ENCODE peak calls at places on chromosomes 4 and X, in eight cellular contexts. One of them, this sample, is unnamed.

GRCh38 chrX:41238543-41238942 is 95.4 kb upstream of the DDX3X start:
- DNase-seq in stomach: no peak
- DNase-seq in bronchial epithelial cell: peak
- DNase-seq in type B pancreatic cell: no peak
- DNase-seq in H9: no peak
- DNase-seq in astrocyte of the spinal cord: peak
- DNase-seq in PC-3: peak
- DNase-seq in HFF-Myc: peak
- DNase-seq in this sample: no peak

GRCh38 chrX:43000121-43000520 is 222.2 kb upstream of the PPP1R2C start:
- DNase-seq in astrocyte of the spinal cord: no peak
- DNase-seq in type B pancreatic cell: no peak
- DNase-seq in bronchial epithelial cell: no peak
- DNase-seq in PC-3: no peak
- DNase-seq in stomach: no peak
- DNase-seq in H9: no peak
- DNase-seq in HFF-Myc: no peak
- DNase-seq in this sample: no peak

GRCh38 chr4:61527886-61528285 is 327.8 kb downstream of the ADGRL3 start:
- DNase-seq in type B pancreatic cell: no peak
- DNase-seq in bronchial epithelial cell: no peak
- DNase-seq in astrocyte of the spinal cord: peak
- DNase-seq in H9: no peak
- DNase-seq in HFF-Myc: no peak
- DNase-seq in stomach: no peak
- DNase-seq in PC-3: no peak
- DNase-seq in this sample: no peak

GRCh38 chr4:6150046-6150735 is 50.2 kb downstream of the JAKMIP1 start:
- DNase-seq in H9: no peak
- DNase-seq in PC-3: no peak
- DNase-seq in HFF-Myc: no peak
- DNase-seq in astrocyte of the spinal cord: no peak
- DNase-seq in bronchial epithelial cell: no peak
- DNase-seq in stomach: peak
- DNase-seq in type B pancreatic cell: no peak
- DNase-seq in this sample: no peak

GRCh38 chr4:860561-860960 is 34.6 kb upstream of the CPLX1 start:
- DNase-seq in HFF-Myc: no peak
- DNase-seq in type B pancreatic cell: no peak
- DNase-seq in H9: no peak
- DNase-seq in astrocyte of the spinal cord: no peak
- DNase-seq in bronchial epithelial cell: no peak
- DNase-seq in stomach: no peak
- DNase-seq in PC-3: no peak
- DNase-seq in this sample: peak

GRCh38 chrX:71671043-71671829 is 3.9 kb downstream of the LOC101059915 start:
- DNase-seq in PC-3: peak
- DNase-seq in bronchial epithelial cell: peak
- DNase-seq in stomach: no peak
- DNase-seq in H9: no peak
- DNase-seq in type B pancreatic cell: no peak
- DNase-seq in HFF-Myc: no peak
- DNase-seq in astrocyte of the spinal cord: no peak
- DNase-seq in this sample: peak

GRCh38 chrX:7110821-7111276 is 36.7 kb upstream of the STS start:
- DNase-seq in stomach: no peak
- DNase-seq in type B pancreatic cell: no peak
- DNase-seq in HFF-Myc: no peak
- DNase-seq in PC-3: peak
- DNase-seq in astrocyte of the spinal cord: no peak
- DNase-seq in bronchial epithelial cell: no peak
- DNase-seq in H9: no peak
- DNase-seq in this sample: no peak

GRCh38 chrX:39011454-39012204 is 210.4 kb downstream of the MID1IP1 start:
- DNase-seq in H9: no peak
- DNase-seq in type B pancreatic cell: no peak
- DNase-seq in stomach: peak
- DNase-seq in PC-3: peak
- DNase-seq in HFF-Myc: no peak
- DNase-seq in bronchial epithelial cell: peak
- DNase-seq in astrocyte of the spinal cord: no peak
- DNase-seq in this sample: no peak

GRCh38 chr4:87011340-87012034 is 76.7 kb downstream of the AFF1 start:
- DNase-seq in bronchial epithelial cell: peak
- DNase-seq in stomach: no peak
- DNase-seq in type B pancreatic cell: no peak
- DNase-seq in H9: no peak
- DNase-seq in astrocyte of the spinal cord: peak
- DNase-seq in HFF-Myc: peak
- DNase-seq in PC-3: peak
- DNase-seq in this sample: no peak

GRCh38 chrX:13463608-13464007 is 105.8 kb upstream of the EGFL6 start:
- DNase-seq in stomach: no peak
- DNase-seq in type B pancreatic cell: no peak
- DNase-seq in H9: no peak
- DNase-seq in PC-3: peak
- DNase-seq in HFF-Myc: peak
- DNase-seq in bronchial epithelial cell: peak
- DNase-seq in astrocyte of the spinal cord: peak
- DNase-seq in this sample: no peak

GRCh38 chrX:896256-896655 is 265.7 kb downstream of the SHOX start:
- DNase-seq in HFF-Myc: no peak
- DNase-seq in type B pancreatic cell: no peak
- DNase-seq in stomach: no peak
- DNase-seq in bronchial epithelial cell: no peak
- DNase-seq in H9: no peak
- DNase-seq in PC-3: no peak
- DNase-seq in astrocyte of the spinal cord: no peak
- DNase-seq in this sample: no peak

DNA sequence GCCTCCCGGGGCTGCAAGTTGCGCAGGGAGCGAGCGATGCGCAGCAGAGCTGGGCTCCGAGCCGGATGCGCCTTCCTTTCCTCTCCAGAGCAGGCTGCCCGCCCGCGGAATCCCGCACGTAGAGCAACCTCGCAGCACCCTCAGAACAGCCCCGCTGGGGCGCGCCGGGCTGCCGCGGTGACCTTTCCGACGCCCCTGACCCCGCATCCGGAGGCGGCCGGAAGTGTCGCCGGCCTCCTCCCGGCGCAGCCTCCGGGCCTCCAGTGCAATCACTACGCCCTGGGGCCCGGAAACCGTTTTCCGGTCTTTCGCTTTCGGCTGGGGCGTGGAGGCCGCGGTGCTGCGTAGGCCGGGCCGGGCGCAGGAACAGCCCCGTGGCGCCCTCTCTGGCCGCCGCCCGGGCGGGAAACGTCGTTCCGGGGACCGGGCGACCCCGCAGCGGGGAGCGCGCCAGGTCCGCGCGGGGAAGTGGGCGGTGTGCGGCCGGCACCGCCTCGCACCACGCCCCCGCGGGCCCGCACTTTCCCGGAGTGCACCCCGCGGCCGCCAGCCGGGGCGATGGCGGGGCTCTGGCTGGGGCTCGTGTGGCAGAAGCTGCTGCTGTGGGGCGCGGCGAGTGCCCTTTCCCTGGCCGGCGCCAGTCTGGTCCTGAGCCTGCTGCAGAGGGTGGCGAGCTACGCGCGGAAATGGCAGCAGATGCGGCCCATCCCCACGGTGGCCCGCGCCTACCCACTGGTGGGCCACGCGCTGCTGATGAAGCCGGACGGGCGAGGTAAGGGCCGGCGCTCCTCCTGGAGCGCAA is at the start of gene CYP4V2:
- DNase-seq in HFF-Myc: no peak
- DNase-seq in bronchial epithelial cell: peak
- DNase-seq in stomach: peak
- DNase-seq in astrocyte of the spinal cord: peak
- DNase-seq in type B pancreatic cell: peak
- DNase-seq in PC-3: peak
- DNase-seq in H9: peak
- DNase-seq in this sample: peak
- TF ChIP-seq CTCF in HFF-Myc: no peak
- TF ChIP-seq CTCF in bronchial epithelial cell: peak
- TF ChIP-seq CTCF in stomach: no peak
- TF ChIP-seq CTCF in astrocyte of the spinal cord: peak
- TF ChIP-seq CTCF in type B pancreatic cell: peak
- TF ChIP-seq CTCF in PC-3: no peak
- TF ChIP-seq CTCF in H9: peak
- TF ChIP-seq CTCF in this sample: peak

GRCh38 chr4:128820631-128821119 is 11.2 kb downstream of the JADE1 start:
- DNase-seq in type B pancreatic cell: no peak
- DNase-seq in H9: no peak
- DNase-seq in HFF-Myc: no peak
- DNase-seq in stomach: no peak
- DNase-seq in astrocyte of the spinal cord: no peak
- DNase-seq in bronchial epithelial cell: no peak
- DNase-seq in PC-3: no peak
- DNase-seq in this sample: no peak

GRCh38 chr4:128823025-128823661 is 13.6 kb downstream of the JADE1 start:
- DNase-seq in type B pancreatic cell: no peak
- DNase-seq in bronchial epithelial cell: peak
- DNase-seq in astrocyte of the spinal cord: peak
- DNase-seq in H9: no peak
- DNase-seq in HFF-Myc: peak
- DNase-seq in stomach: no peak
- DNase-seq in PC-3: peak
- DNase-seq in this sample: no peak

GRCh38 chr4:128827280-128827679 is 17.8 kb downstream of the JADE1 start:
- DNase-seq in PC-3: no peak
- DNase-seq in bronchial epithelial cell: no peak
- DNase-seq in HFF-Myc: no peak
- DNase-seq in astrocyte of the spinal cord: no peak
- DNase-seq in stomach: no peak
- DNase-seq in type B pancreatic cell: no peak
- DNase-seq in H9: no peak
- DNase-seq in this sample: no peak

GRCh38 chr4:128821151-128821550 is 11.7 kb downstream of the JADE1 start:
- DNase-seq in H9: no peak
- DNase-seq in stomach: no peak
- DNase-seq in astrocyte of the spinal cord: no peak
- DNase-seq in PC-3: no peak
- DNase-seq in HFF-Myc: no peak
- DNase-seq in type B pancreatic cell: no peak
- DNase-seq in bronchial epithelial cell: no peak
- DNase-seq in this sample: no peak

DNA sequence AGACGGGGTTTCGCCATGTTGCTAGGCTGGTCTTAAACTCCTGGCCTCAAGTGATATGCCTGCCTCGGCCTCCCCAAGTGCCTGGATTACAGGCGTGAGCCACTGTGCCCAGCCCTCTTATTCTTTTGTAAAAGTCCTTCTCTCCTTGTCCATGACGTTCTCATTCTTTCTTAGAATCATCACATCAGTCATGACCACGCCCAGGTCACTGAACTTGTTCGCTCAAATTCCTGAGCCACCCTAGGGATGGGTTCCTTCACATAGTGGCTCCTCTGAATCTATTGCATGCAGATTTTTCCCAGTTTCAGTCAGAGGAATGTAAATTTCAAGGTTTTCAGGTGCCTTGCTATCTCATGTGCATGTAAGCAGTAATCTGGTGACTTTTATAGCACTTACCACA is 15.7 kb downstream of the JADE1 start:
- DNase-seq in bronchial epithelial cell: peak
- DNase-seq in HFF-Myc: no peak
- DNase-seq in stomach: no peak
- DNase-seq in type B pancreatic cell: peak
- DNase-seq in PC-3: peak
- DNase-seq in H9: no peak
- DNase-seq in astrocyte of the spinal cord: no peak
- DNase-seq in this sample: no peak
- TF ChIP-seq CTCF in bronchial epithelial cell: no peak
- TF ChIP-seq CTCF in HFF-Myc: no peak
- TF ChIP-seq CTCF in stomach: no peak
- TF ChIP-seq CTCF in type B pancreatic cell: no peak
- TF ChIP-seq CTCF in PC-3: no peak
- TF ChIP-seq CTCF in H9: no peak
- TF ChIP-seq CTCF in astrocyte of the spinal cord: no peak
- TF ChIP-seq CTCF in this sample: no peak

DNA sequence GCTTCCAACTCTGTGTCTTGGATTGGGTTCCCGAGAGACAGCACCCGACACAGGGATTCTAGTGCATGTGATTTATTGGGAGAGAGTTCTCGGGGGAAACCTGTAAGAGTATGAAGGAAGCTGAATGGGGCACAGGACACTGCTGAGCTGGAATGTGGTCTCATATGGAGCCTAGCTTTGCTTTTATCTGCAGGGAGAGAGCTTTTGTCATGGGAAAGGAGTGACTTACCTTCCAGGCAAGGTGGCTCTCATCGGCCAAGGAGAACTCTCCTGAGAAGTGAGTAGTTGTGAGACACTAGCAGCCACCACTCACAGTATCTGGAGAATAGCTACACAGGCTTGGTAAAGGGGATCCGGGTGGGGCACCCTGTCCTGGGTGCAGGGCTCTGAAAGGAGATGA is 124.5 kb downstream of the NHS start:
- DNase-seq in type B pancreatic cell: no peak
- DNase-seq in PC-3: no peak
- DNase-seq in stomach: no peak
- DNase-seq in astrocyte of the spinal cord: no peak
- DNase-seq in bronchial epithelial cell: no peak
- DNase-seq in H9: peak
- DNase-seq in HFF-Myc: no peak
- DNase-seq in this sample: no peak
- TF ChIP-seq CTCF in type B pancreatic cell: no peak
- TF ChIP-seq CTCF in PC-3: no peak
- TF ChIP-seq CTCF in stomach: no peak
- TF ChIP-seq CTCF in astrocyte of the spinal cord: no peak
- TF ChIP-seq CTCF in bronchial epithelial cell: no peak
- TF ChIP-seq CTCF in H9: no peak
- TF ChIP-seq CTCF in HFF-Myc: no peak
- TF ChIP-seq CTCF in this sample: no peak

GRCh38 chrX:115642304-115642703 is 81.3 kb downstream of the PLS3 start:
- DNase-seq in type B pancreatic cell: no peak
- DNase-seq in astrocyte of the spinal cord: no peak
- DNase-seq in H9: peak
- DNase-seq in PC-3: no peak
- DNase-seq in HFF-Myc: no peak
- DNase-seq in bronchial epithelial cell: no peak
- DNase-seq in stomach: no peak
- DNase-seq in this sample: no peak
- TF ChIP-seq CTCF in type B pancreatic cell: no peak
- TF ChIP-seq CTCF in astrocyte of the spinal cord: no peak
- TF ChIP-seq CTCF in H9: no peak
- TF ChIP-seq CTCF in PC-3: no peak
- TF ChIP-seq CTCF in HFF-Myc: no peak
- TF ChIP-seq CTCF in bronchial epithelial cell: no peak
- TF ChIP-seq CTCF in stomach: no peak
- TF ChIP-seq CTCF in this sample: no peak

DNA sequence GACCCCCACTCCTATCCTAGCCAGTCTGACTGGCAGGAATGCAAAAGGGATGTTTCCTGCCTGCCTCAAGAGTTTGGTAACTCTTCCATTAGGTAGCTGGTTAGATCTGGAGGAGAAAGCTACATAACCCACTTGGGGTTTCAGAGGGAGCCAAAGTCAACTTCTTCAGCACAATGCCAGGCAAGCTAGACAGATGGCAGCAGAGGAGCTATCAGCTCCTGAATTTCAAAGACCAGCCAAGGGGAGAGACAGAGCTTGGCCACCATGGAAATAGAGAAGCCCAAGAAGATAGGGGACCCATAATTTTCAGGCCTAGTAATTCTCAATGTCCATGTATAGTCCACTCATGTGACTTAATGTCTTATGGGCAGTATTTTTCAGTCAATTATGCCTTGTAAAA is 56.4 kb downstream of the PGRMC1 start:
- DNase-seq in bronchial epithelial cell: peak
- DNase-seq in PC-3: peak
- DNase-seq in stomach: no peak
- DNase-seq in astrocyte of the spinal cord: no peak
- DNase-seq in HFF-Myc: no peak
- DNase-seq in H9: no peak
- DNase-seq in type B pancreatic cell: no peak
- DNase-seq in this sample: no peak
- TF ChIP-seq CTCF in bronchial epithelial cell: peak
- TF ChIP-seq CTCF in PC-3: peak
- TF ChIP-seq CTCF in stomach: no peak
- TF ChIP-seq CTCF in astrocyte of the spinal cord: no peak
- TF ChIP-seq CTCF in HFF-Myc: peak
- TF ChIP-seq CTCF in H9: peak
- TF ChIP-seq CTCF in type B pancreatic cell: no peak
- TF ChIP-seq CTCF in this sample: no peak